ENCODE peak calls at places on chromosomes 7 and 10, in ten cellular contexts. W, K, R, Y, N, T, A, V, F and X are unnamed samples.

GRCh38 chr7:53983505-53983904 is 558.7 kb upstream of the VSTM2A start:
- DNase-seq in A (no peak), Y (no peak), T (no peak), R (no peak), W (no peak), V (no peak), K (no peak), F (no peak), N (no peak), X (no peak)

GRCh38 chr10:17993361-17993760 is 41.6 kb downstream of the SLC39A12 start:
- DNase-seq in W (no peak), A (no peak), N (no peak), F (no peak), T (peak; percentile 96), V (no peak), R (no peak), K (no peak), Y (no peak), X (no peak)

GRCh38 chr10:4397337-4397736 is 428.7 kb upstream of the AKR1E2 start:
- DNase-seq in R (no peak), K (no peak), V (no peak), A (no peak), T (no peak), N (no peak), W (no peak), F (no peak), Y (no peak), X (no peak)

GRCh38 chr10:102235991-102236390 is 5.3 kb downstream of the PITX3 start:
- DNase-seq in T (no peak), Y (no peak), F (no peak), V (no peak), A (no peak), W (no peak), R (no peak), K (no peak), N (no peak), X (no peak)

GRCh38 chr7:149642579-149642978 is 130.8 kb downstream of the ZNF467 start:
- DNase-seq in K (no peak), N (no peak), Y (no peak), R (no peak), T (no peak), F (no peak), A (no peak), V (no peak), W (no peak), X (no peak)

GRCh38 chr10:117189557-117189956 is 7.7 kb upstream of the KCNK18 start:
- DNase-seq in Y (no peak), T (no peak), N (no peak), R (no peak), V (no peak), K (no peak), F (no peak), W (no peak), A (no peak), X (no peak)

GRCh38 chr7:37833107-37833817 is 15.1 kb upstream of the NME8 start:
- DNase-seq in T (peak; percentile 35), K (no peak), W (peak; percentile 48), F (peak; percentile 50), Y (peak; percentile 56), R (peak; percentile 33), A (peak; percentile 51), N (peak; percentile 34), V (no peak), X (peak; percentile 22)

GRCh38 chr10:60566027-60566575 is 176.4 kb upstream of the ANK3 start:
- DNase-seq in F (no peak), W (no peak), N (no peak), A (no peak), T (no peak), Y (no peak), R (no peak), K (no peak), V (no peak), X (no peak)

GRCh38 chr7:128876978-128877755 is 14.5 kb downstream of the ATP6V1F start:
- DNase-seq in F (no peak), K (no peak), A (peak; percentile 43), W (no peak), R (no peak), T (no peak), V (no peak), N (peak; percentile 39), Y (no peak), X (no peak)

GRCh38 chr7:128877756-128878120 is 15.1 kb downstream of the ATP6V1F start:
- DNase-seq in V (no peak), A (no peak), R (no peak), F (no peak), T (no peak), K (no peak), N (no peak), Y (no peak), W (no peak), X (no peak)

GRCh38 chr7:128876586-128876977 is 13.9 kb downstream of the ATP6V1F start:
- DNase-seq in W (no peak), R (no peak), V (no peak), K (no peak), A (peak; percentile 33), T (no peak), Y (no peak), N (peak; percentile 71), F (no peak), X (no peak)

GRCh38 chr7:128875523-128875948 is 12.9 kb downstream of the ATP6V1F start:
- DNase-seq in N (peak; percentile 20), W (no peak), Y (no peak), K (no peak), T (no peak), V (no peak), R (no peak), A (peak; percentile 36), F (no peak), X (no peak)

DNA sequence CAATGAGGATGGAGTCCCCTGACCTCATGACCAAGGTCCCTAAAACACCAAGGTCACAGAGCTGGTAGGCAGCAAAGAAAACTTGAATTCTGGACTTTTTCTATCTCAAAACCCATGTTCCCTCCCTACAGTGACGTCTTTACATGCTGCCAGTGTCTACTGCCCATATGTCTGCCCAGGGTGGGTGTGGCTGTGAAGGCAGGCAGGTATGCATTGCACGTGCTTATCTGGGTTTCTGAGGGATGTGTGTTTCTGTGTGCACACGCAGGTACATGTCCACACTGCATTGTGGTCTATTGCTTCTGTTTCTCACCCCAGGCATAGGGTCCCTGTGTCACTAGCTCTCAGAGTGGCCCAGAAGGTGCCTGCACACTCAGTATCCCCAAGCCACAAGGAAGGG is 13.5 kb downstream of the ATP6V1F start:
- DNase-seq in A (no peak), F (no peak), W (no peak), T (no peak), V (no peak), N (peak; percentile 38), Y (no peak), R (no peak), K (no peak), X (no peak)
- H3K4me3 ChIP-seq in A (no peak overlapping the region), F (no peak overlapping the region), W (no peak overlapping the region), T (no peak overlapping the region), V (no peak overlapping the region), N (no peak overlapping the region), Y (no peak overlapping the region), R (no peak overlapping the region), K (no peak overlapping the region), X (no peak overlapping the region)

DNA sequence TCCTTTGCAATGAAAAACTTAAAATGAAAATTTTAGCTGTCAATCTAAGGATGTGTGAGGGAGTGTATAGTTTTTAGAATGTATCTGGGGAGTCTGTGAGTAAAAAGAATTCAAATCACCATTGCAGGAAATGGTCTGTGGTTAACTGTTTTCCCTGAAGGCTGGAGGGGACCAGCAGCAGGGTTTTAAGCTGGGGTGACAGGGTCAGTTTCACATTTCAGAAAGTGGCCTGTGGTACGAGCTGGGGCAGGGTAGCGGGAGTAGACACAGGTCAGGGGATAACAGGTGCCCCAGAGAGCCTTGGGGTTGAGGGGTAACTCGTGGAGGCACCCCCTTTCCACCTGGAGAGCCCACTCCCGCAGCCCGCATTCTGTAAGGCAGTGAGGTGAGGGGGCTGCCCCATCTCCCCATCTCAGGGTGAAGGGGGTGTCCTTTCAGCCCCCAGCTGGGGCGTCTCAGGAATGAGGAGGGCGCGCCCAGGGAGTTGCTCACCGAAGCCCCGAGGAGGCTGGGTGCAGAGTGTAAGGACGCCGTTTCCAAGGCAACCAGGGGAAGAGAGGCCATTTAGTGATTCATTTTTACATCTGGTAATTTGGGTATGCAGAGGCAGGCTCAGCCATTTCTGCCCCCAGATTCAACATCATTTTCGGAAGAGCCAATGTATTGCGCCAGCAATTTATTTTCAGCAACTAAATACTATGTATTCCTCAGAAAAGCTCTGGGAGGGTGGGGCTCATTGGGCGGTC is 168.9 kb downstream of the SLIT1 start:
- DNase-seq in K (no peak), W (no peak), V (peak; percentile 56), A (no peak), F (no peak), Y (no peak), N (no peak), T (no peak), R (no peak), X (no peak)
- H3K4me3 ChIP-seq in K (no peak overlapping the region), W (no peak overlapping the region), V (no peak overlapping the region), A (no peak overlapping the region), F (no peak overlapping the region), Y (no peak overlapping the region), N (no peak overlapping the region), T (no peak overlapping the region), R (no peak overlapping the region), X (no peak overlapping the region)

DNA sequence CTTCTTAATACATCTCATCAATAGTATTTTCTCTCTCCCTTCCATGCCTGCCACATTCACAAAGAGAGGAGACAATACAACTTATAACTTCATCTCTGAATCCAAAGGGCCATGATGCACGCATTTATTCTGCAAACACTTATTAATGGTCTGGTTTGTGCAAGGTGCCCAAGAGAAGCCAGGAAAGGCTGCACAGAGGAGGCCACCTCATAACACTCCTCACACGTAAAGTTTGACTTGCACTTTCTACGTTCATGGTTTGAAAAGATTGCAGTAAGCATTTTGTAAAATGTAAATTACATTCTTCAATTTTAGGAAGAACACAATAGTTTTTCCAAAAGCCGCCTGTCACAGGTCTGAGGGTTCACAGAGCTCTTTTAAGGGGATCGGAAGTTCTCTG is 1.2 kb upstream of the PALS2 start:
- DNase-seq in Y (no peak), K (no peak), N (no peak), W (no peak), V (no peak), A (no peak), T (no peak), F (no peak), R (no peak), X (no peak)
- H3K4me3 ChIP-seq in Y (no peak overlapping the region), K (peak overlapping the region; percentile 67), N (no peak overlapping the region), W (no peak overlapping the region), V (no peak overlapping the region), A (peak overlapping the region; percentile 76), T (no peak overlapping the region), F (no peak overlapping the region), R (peak overlapping the region; percentile 83), X (no peak overlapping the region)

GRCh38 chr7:45088146-45088701 is 545 bp downstream of the NACAD start:
- DNase-seq in A (no peak), W (no peak), R (no peak), V (no peak), Y (no peak), F (no peak), N (no peak), K (no peak), T (no peak), X (no peak)

GRCh38 chr7:45087301-45088145 is 1.2 kb downstream of the NACAD start:
- DNase-seq in W (no peak), K (no peak), N (no peak), V (no peak), R (no peak), F (no peak), A (no peak), T (no peak), Y (no peak), X (no peak)

GRCh38 chr7:45088821-45089313 is at the start of gene NACAD:
- DNase-seq in V (no peak), K (peak; percentile 7), N (peak; percentile 46), T (peak; percentile 18), A (no peak), R (no peak), Y (peak; percentile 40), W (no peak), F (peak; percentile 83), X (peak; percentile 49)

GRCh38 chr7:45086348-45087065 is 2.3 kb downstream of the NACAD start:
- DNase-seq in K (no peak), N (no peak), T (no peak), F (no peak), V (no peak), R (no peak), A (no peak), W (no peak), Y (no peak), X (no peak)

GRCh38 chr7:45089314-45089891 is 634 bp upstream of the NACAD start:
- DNase-seq in W (peak; percentile 79), K (peak; percentile 42), R (peak; percentile 68), N (peak; percentile 64), F (peak; percentile 87), Y (peak; percentile 54), V (peak; percentile 54), A (no peak), T (peak; percentile 48), X (peak; percentile 49)
- H3K4me3 ChIP-seq in W (peak overlapping the region; percentile 81), K (peak overlapping the region; percentile 57), R (peak overlapping the region; percentile 51), N (no peak overlapping the region), F (peak overlapping the region; percentile 25), Y (peak overlapping the region; percentile 61), V (peak overlapping the region; percentile 37), A (peak overlapping the region; percentile 60), T (peak overlapping the region; percentile 62), X (peak overlapping the region; percentile 58)